ENCODE peak calls at places on chromosomes 6 and 20, in four cellular contexts. I, U, D and M are unnamed samples.

GRCh38 chr6:132007474-132008190 is 56.5 kb upstream of the CCN2 start:
- DNase-seq in D (peak; percentile 13), U (peak; percentile 46), I (peak; percentile 9), M (peak; percentile 12)

GRCh38 chr6:110875548-110876169 is 1.1 kb downstream of the AMD1 start:
- DNase-seq in U (peak; percentile 37), I (no peak), D (peak; percentile 47), M (peak; percentile 22)

GRCh38 chr6:149651056-149651455 is 2.5 kb upstream of the KATNA1 start:
- DNase-seq in D (no peak), U (no peak), I (no peak), M (no peak)

GRCh38 chr20:7935027-7935551 is 5.2 kb downstream of the HAO1 start:
- DNase-seq in I (no peak), U (no peak), D (no peak), M (no peak)

GRCh38 chr20:5714261-5715041 is 35.8 kb upstream of the SHLD1 start:
- DNase-seq in D (no peak), U (no peak), I (no peak), M (no peak)

GRCh38 chr20:49747707-49748524 is 34.2 kb upstream of the B4GALT5 start:
- DNase-seq in U (peak; percentile 71), I (no peak), D (peak; percentile 74), M (peak; percentile 67)

GRCh38 chr6:139943391-139943790 is 568.9 kb upstream of the CITED2 start:
- DNase-seq in D (peak; percentile 81), U (peak; percentile 97), I (peak; percentile 24), M (peak; percentile 80)

GRCh38 chr20:36145877-36146707 is 8.4 kb upstream of the EPB41L1 start:
- DNase-seq in D (no peak), U (peak; percentile 34), I (no peak), M (no peak)

GRCh38 chr20:39263076-39263475 is 300.9 kb downstream of the DHX35 start:
- DNase-seq in U (peak; percentile 6), I (no peak), D (no peak), M (no peak)

GRCh38 chr20:62786100-62786499 is 10.2 kb upstream of the MRGBP start:
- DNase-seq in D (no peak), I (no peak), U (no peak), M (no peak)

GRCh38 chr6:169072127-169073042 is 181.3 kb downstream of the THBS2 start:
- DNase-seq in U (no peak), D (no peak), I (no peak), M (no peak)

GRCh38 chr6:1388081-1388926 is 1.1 kb upstream of the FOXF2 start:
- DNase-seq in I (no peak), U (no peak), D (no peak), M (peak; percentile 33)

GRCh38 chr6:3910264-3910663 is 61.1 kb downstream of the FAM50B start:
- DNase-seq in U (no peak), D (no peak), I (no peak), M (no peak)

GRCh38 chr20:46361386-46361785 is 45.0 kb downstream of the ELMO2 start:
- DNase-seq in D (no peak), U (no peak), I (no peak), M (no peak)

GRCh38 chr6:37092851-37093727 is 76.9 kb upstream of the PIM1 start:
- DNase-seq in D (peak; percentile 48), U (peak; percentile 64), I (no peak), M (no peak)

GRCh38 chr6:156839591-156840001 is 62.4 kb downstream of the ARID1B start:
- DNase-seq in U (peak; percentile 66), I (no peak), D (no peak), M (no peak)

GRCh38 chr6:7256785-7257184 is 56.2 kb downstream of the SSR1 start:
- DNase-seq in I (no peak), D (no peak), U (no peak), M (no peak)